ENCODE peak calls at places on chromosomes 13 and 19, in ten cellular contexts. G is HEK293T, D is ovary, J is Kasumi-1, A is thoracic aorta, S is mammary epithelial cell, W is NCI-H460, B is mucosa of gallbladder, N is activated gamma-delta T cell treated with Interleukin-2 at 50 U/mL for 16 hours, E is left cardiac atrium. V is an unnamed sample.

GRCh38 chr19:6126335-6126974 is 9.0 kb upstream of the ACSBG2 start:
- DNase-seq in G (peak; percentile 66), D (no peak), J (peak; percentile 83), A (no peak), S (peak; percentile 71), W (peak; percentile 69), B (no peak), N (no peak), E (no peak), V (no peak)

GRCh38 chr13:37360556-37360955 is 238.0 kb downstream of the POSTN start:
- DNase-seq in G (no peak), D (no peak), J (no peak), A (no peak), S (no peak), W (no peak), B (no peak), N (no peak), E (no peak), V (no peak)

GRCh38 chr19:55716531-55716930 is 21.7 kb downstream of the NLRP9 start:
- DNase-seq in G (no peak), D (no peak), J (no peak), A (no peak), S (no peak), W (no peak), B (no peak), N (no peak), E (no peak), V (no peak)

GRCh38 chr13:49020940-49021548 is 45.3 kb downstream of the FNDC3A start:
- DNase-seq in G (no peak), D (no peak), J (no peak), A (no peak), S (peak; percentile 62), W (no peak), B (no peak), N (no peak), E (no peak), V (no peak)

GRCh38 chr13:23643828-23644419 is 73.7 kb downstream of the TNFRSF19 start:
- DNase-seq in G (no peak), D (no peak), J (no peak), A (no peak), S (no peak), W (no peak), B (no peak), N (no peak), E (no peak), V (no peak)

GRCh38 chr19:18198374-18198773 is 5.4 kb downstream of the MPV17L2 start:
- DNase-seq in G (no peak), D (no peak), J (no peak), A (no peak), S (no peak), W (no peak), B (no peak), N (no peak), E (no peak), V (no peak)

GRCh38 chr13:105773241-105773640 is 762.2 kb downstream of the EFNB2 start:
- DNase-seq in G (no peak), D (no peak), J (no peak), A (no peak), S (no peak), W (no peak), B (no peak), N (no peak), E (no peak), V (no peak)

GRCh38 chr13:110512198-110512740 is 49.3 kb downstream of the RAB20 start:
- DNase-seq in G (no peak), D (no peak), J (no peak), A (no peak), S (no peak), W (no peak), B (no peak), N (no peak), E (no peak), V (no peak)

GRCh38 chr13:94344126-94344863 is 135.2 kb downstream of the DCT start:
- DNase-seq in G (no peak), D (no peak), J (no peak), A (no peak), S (no peak), W (no peak), B (no peak), N (no peak), E (no peak), V (no peak)

GRCh38 chr19:31586282-31586681 is 237.0 kb upstream of the TSHZ3 start:
- DNase-seq in G (no peak), D (no peak), J (no peak), A (no peak), S (no peak), W (no peak), B (no peak), N (no peak), E (no peak), V (no peak)

GRCh38 chr13:24910502-24911134 is 146.6 kb downstream of the RNF17 start:
- DNase-seq in G (no peak), D (no peak), J (no peak), A (no peak), S (no peak), W (no peak), B (no peak), N (no peak), E (no peak), V (no peak)

GRCh38 chr13:112643759-112644459 is 45.9 kb upstream of the ATP11A start:
- DNase-seq in G (no peak), D (no peak), J (no peak), A (no peak), S (no peak), W (no peak), B (peak; percentile 90), N (no peak), E (no peak), V (no peak)

GRCh38 chr13:97121894-97122293 is 100.2 kb upstream of the MBNL2 start:
- DNase-seq in G (no peak), D (no peak), J (no peak), A (no peak), S (peak; percentile 67), W (no peak), B (no peak), N (no peak), E (no peak), V (no peak)

GRCh38 chr13:19088416-19088815 is 93.2 kb downstream of the TUBA3C start:
- DNase-seq in G (no peak), D (no peak), J (no peak), A (no peak), S (no peak), W (no peak), B (no peak), N (no peak), E (no peak), V (no peak)

GRCh38 chr13:60509601-60510386 is 112.8 kb downstream of the TDRD3 start:
- DNase-seq in G (no peak), D (no peak), J (no peak), A (no peak), S (no peak), W (no peak), B (no peak), N (no peak), E (no peak), V (no peak)

GRCh38 chr19:4009990-4010807 is 2.7 kb downstream of the PIAS4 start:
- DNase-seq in G (no peak), D (peak; percentile 36), J (no peak), A (no peak), S (no peak), W (no peak), B (no peak), N (no peak), E (no peak), V (peak; percentile 62)

GRCh38 chr19:42468273-42468796 is 25.6 kb upstream of the CXCL17 start:
- DNase-seq in G (peak; percentile 54), D (no peak), J (no peak), A (no peak), S (peak; percentile 74), W (no peak), B (no peak), N (no peak), E (no peak), V (no peak)

GRCh38 chr19:2663920-2664571 is 38.4 kb downstream of the GNG7 start:
- DNase-seq in G (no peak), D (no peak), J (no peak), A (no peak), S (no peak), W (no peak), B (no peak), N (no peak), E (peak; percentile 79), V (peak; percentile 86)

GRCh38 chr19:49222528-49222927 is 64.9 kb downstream of the TRPM4 start:
- DNase-seq in G (no peak), D (no peak), J (no peak), A (no peak), S (no peak), W (no peak), B (no peak), N (no peak), E (no peak), V (no peak)

GRCh38 chr13:97490702-97491307 is 56.8 kb downstream of the RAP2A start:
- DNase-seq in G (no peak), D (no peak), J (no peak), A (no peak), S (no peak), W (no peak), B (no peak), N (no peak), E (no peak), V (no peak)

V was measured in testis.